ENCODE peak calls at places on chromosomes 2 and 18, in five cellular contexts. Q is tibial nerve, O is keratinocyte, X is kidney, G is adrenal gland. N is an unnamed sample.

GRCh38 chr2:10941383-10941782 is 29.6 kb downstream of the KCNF1 start:
- DNase-seq in Q (no peak), O (no peak), G (no peak), X (no peak), N (no peak)

GRCh38 chr2:60350791-60351190 is 202.7 kb downstream of the BCL11A start:
- DNase-seq in G (no peak), O (no peak), X (no peak), Q (no peak), N (no peak)

GRCh38 chr18:56815926-56816325 is 164.8 kb downstream of the WDR7 start:
- DNase-seq in X (no peak), G (peak; percentile 53), Q (no peak), O (no peak), N (no peak)

GRCh38 chr2:242085941-242086621 is 216.6 kb downstream of the RTP5 start:
- DNase-seq in O (no peak), X (no peak), G (peak; percentile 33), Q (peak; percentile 37), N (no peak)

GRCh38 chr2:142849818-142850217 is 27.6 kb upstream of the KYNU start:
- DNase-seq in G (no peak), X (no peak), O (no peak), Q (no peak), N (no peak)

GRCh38 chr2:145561152-145561551 is 1041.2 kb upstream of the ZEB2 start:
- DNase-seq in O (no peak), X (no peak), G (no peak), Q (no peak), N (no peak)

GRCh38 chr2:202918860-202919259 is 6.8 kb downstream of the CARF start:
- DNase-seq in X (no peak), Q (no peak), G (no peak), O (no peak), N (no peak)

GRCh38 chr2:209368924-209369323 is 54.9 kb upstream of the MAP2 start:
- DNase-seq in G (peak; percentile 86), Q (no peak), O (peak; percentile 96), X (peak; percentile 59), N (peak; percentile 100)

GRCh38 chr2:183371545-183371944 is 247.3 kb downstream of the NUP35 start:
- DNase-seq in Q (no peak), O (no peak), X (no peak), G (no peak), N (no peak)

GRCh38 chr2:233844064-233844807 is 10.1 kb downstream of the HJURP start:
- DNase-seq in O (no peak), Q (no peak), G (no peak), X (no peak), N (no peak)

GRCh38 chr2:48607307-48608014 is 10.2 kb upstream of the GTF2A1L start:
- DNase-seq in X (no peak), G (no peak), O (no peak), Q (no peak), N (peak; percentile 85)

GRCh38 chr18:25350561-25351201 is 1.3 kb downstream of the ZNF521 start:
- DNase-seq in Q (peak; percentile 54), G (peak; percentile 69), X (peak; percentile 70), O (no peak), N (no peak)

GRCh38 chr18:3402962-3403585 is 46.9 kb upstream of the TGIF1 start:
- DNase-seq in O (no peak), G (no peak), Q (no peak), X (no peak), N (no peak)

GRCh38 chr2:10392951-10393647 is 55.0 kb downstream of the ODC1 start:
- DNase-seq in G (peak; percentile 47), Q (no peak), X (no peak), O (no peak), N (no peak)

GRCh38 chr2:152426801-152427200 is 91.8 kb downstream of the FMNL2 start:
- DNase-seq in Q (no peak), O (no peak), G (no peak), X (no peak), N (no peak)

GRCh38 chr2:134144651-134145050 is 109.2 kb upstream of the MGAT5 start:
- DNase-seq in X (no peak), G (no peak), Q (no peak), O (no peak), N (no peak)

GRCh38 chr2:155975734-155976133 is 356.8 kb downstream of the NR4A2 start:
- DNase-seq in O (no peak), X (no peak), G (no peak), Q (no peak), N (no peak)

GRCh38 chr2:53778536-53779162 is 8.1 kb downstream of the ASB3 start:
- DNase-seq in G (no peak), Q (no peak), O (no peak), X (no peak), N (no peak)

GRCh38 chr2:63049291-63050185 is 1.1 kb upstream of the OTX1 start:
- DNase-seq in Q (no peak), G (no peak), O (no peak), X (no peak), N (no peak)

GRCh38 chr2:85772019-85772745 is 18.4 kb downstream of the ATOH8 start:
- DNase-seq in Q (peak; percentile 99), X (peak; percentile 99), G (peak; percentile 97), O (peak; percentile 67), N (peak; percentile 18)

GRCh38 chr2:196431957-196432356 is 207.6 kb upstream of the CCDC150 start:
- DNase-seq in O (no peak), G (no peak), X (no peak), Q (no peak), N (no peak)

GRCh38 chr2:23510471-23510870 is 125.5 kb downstream of the KLHL29 start:
- DNase-seq in G (no peak), O (no peak), Q (no peak), X (no peak), N (no peak)

DNA sequence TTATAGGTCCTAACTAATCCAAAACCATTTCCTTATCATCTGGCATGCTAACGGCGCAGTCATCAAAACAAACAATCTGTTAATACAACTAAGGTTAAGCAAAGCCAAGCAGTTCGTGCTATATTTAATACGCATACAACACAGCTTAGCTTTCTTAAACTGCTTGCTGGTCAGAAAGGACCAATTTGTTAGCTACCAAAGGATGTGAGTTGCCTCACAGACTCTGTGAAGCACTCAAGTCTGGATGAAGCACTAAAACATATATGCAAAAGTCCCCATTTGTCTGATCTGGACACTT is 66.9 kb downstream of the ZEB2 start:
- DNase-seq in O (no peak), X (no peak), Q (no peak), G (no peak), N (no peak)
- H3K27ac ChIP-seq in O (no peak overlapping the region), X (peak overlapping the region; percentile 76), Q (peak overlapping the region; percentile 87), G (peak overlapping the region; percentile 6), N (no peak overlapping the region)

GRCh38 chr2:239890347-239890746 is 134.8 kb downstream of the NDUFA10 start:
- DNase-seq in Q (no peak), X (no peak), O (no peak), G (no peak), N (no peak)
- H3K27ac ChIP-seq in Q (no peak overlapping the region), X (no peak overlapping the region), O (no peak overlapping the region), G (no peak overlapping the region), N (no peak overlapping the region)

DNA sequence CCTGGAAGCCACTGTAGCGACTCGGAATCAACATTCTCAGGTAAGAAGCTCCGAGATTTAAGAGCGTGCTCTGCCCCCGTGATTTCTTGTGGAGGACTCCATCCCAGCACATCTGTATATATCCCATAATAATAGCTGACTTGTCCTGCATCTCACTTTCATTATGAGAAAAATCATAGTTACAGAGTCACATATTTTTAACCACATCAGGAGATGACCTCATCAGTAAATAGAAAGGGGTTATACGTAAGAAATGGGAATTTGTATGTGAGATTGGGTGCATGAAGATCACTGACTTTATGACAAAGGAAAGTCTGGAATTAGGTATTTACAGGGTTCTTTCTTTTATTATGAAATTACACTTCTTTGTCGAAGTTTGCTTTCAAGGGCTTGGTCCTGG is 16.4 kb upstream of the TMEM18 start:
- DNase-seq in G (no peak), Q (no peak), O (no peak), X (no peak), N (no peak)
- H3K27ac ChIP-seq in G (no peak overlapping the region), Q (no peak overlapping the region), O (no peak overlapping the region), X (no peak overlapping the region), N (no peak overlapping the region)

GRCh38 chr2:208025814-208026184 is 472 bp upstream of the PLEKHM3 start:
- DNase-seq in G (no peak), Q (no peak), X (no peak), O (no peak), N (no peak)

GRCh38 chr2:208017721-208018120 is 7.6 kb downstream of the PLEKHM3 start:
- DNase-seq in X (no peak), G (no peak), Q (no peak), O (no peak), N (no peak)

GRCh38 chr2:208025037-208025813 is at the start of gene PLEKHM3:
- DNase-seq in X (peak; percentile 95), Q (peak; percentile 79), G (peak; percentile 85), O (no peak), N (no peak)

GRCh38 chr2:208015475-208015874 is 9.9 kb downstream of the PLEKHM3 start:
- DNase-seq in X (no peak), G (no peak), Q (no peak), O (no peak), N (no peak)

GRCh38 chr2:208020253-208020652 is 5.1 kb downstream of the PLEKHM3 start:
- DNase-seq in O (no peak), G (no peak), Q (no peak), X (no peak), N (no peak)
- H3K27ac ChIP-seq in O (no peak overlapping the region), G (no peak overlapping the region), Q (no peak overlapping the region), X (no peak overlapping the region), N (no peak overlapping the region)

GRCh38 chr18:2089416-2089815 is 481.9 kb downstream of the METTL4 start:
- DNase-seq in G (no peak), Q (no peak), X (no peak), O (no peak), N (no peak)
- H3K27ac ChIP-seq in G (no peak overlapping the region), Q (no peak overlapping the region), X (no peak overlapping the region), O (no peak overlapping the region), N (no peak overlapping the region)

DNA sequence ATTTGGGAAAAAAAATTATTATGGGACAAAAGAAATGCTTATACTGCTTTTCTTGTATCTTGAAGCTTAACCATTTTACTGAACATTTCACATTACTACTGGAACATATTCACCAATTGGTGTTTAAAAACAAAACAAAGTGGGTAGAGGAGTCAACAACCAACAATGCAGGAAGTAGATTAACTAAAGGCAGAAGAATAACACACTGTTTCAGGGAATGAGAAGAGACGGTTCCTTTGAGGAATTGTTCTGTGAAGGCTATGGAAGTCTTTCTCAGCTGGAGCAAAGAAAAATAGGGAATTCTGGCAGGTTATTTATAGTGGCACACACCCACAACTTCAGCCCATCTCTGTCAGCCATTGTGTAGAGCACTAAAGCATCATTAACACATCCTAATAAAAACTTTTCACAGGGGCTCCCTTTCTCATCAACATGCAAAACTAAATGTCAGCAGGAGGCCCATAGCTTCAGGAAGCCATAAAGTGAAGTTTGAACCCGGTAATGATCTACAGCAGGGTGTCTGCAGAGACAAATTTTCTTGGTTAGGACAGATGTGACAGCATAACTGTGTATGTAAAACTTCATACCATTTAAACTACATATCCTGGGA is 113.6 kb downstream of the CDH2 start:
- DNase-seq in G (no peak), O (no peak), Q (no peak), X (no peak), N (no peak)
- H3K27ac ChIP-seq in G (no peak overlapping the region), O (no peak overlapping the region), Q (no peak overlapping the region), X (no peak overlapping the region), N (no peak overlapping the region)

GRCh38 chr18:48766487-48766886 is 184.3 kb downstream of the SMAD7 start:
- DNase-seq in Q (no peak), G (no peak), O (no peak), X (peak; percentile 28), N (no peak)
- H3K27ac ChIP-seq in Q (no peak overlapping the region), G (no peak overlapping the region), O (no peak overlapping the region), X (no peak overlapping the region), N (no peak overlapping the region)